ENCODE peak calls at places on chromosomes 2 and 18, in ten cellular contexts. L is endodermal cell, T is stomach, W is uterus, B is AG08395, A is NCI-H1105, N is GM23248, P is hypothalamus, G is NCI-H1694, R is NCI-H774. F is an unnamed sample.

GRCh38 chr2:11498543-11499034 is 32.6 kb upstream of the E2F6 start:
- DNase-seq in L (no peak), T (peak; percentile 81), W (peak; percentile 54), B (peak; percentile 13), A (no peak), N (peak; percentile 28), P (peak; percentile 64), G (peak; percentile 25), R (no peak), F (peak; percentile 93)

GRCh38 chr18:47898055-47898454 is 32.4 kb downstream of the SMAD2 start:
- DNase-seq in L (no peak), T (no peak), W (no peak), B (no peak), A (no peak), N (peak; percentile 6), P (no peak), G (no peak), R (no peak), F (no peak)

GRCh38 chr2:69780907-69781306 is 39.0 kb downstream of the ANXA4 start:
- DNase-seq in L (no peak), T (no peak), W (no peak), B (no peak), A (no peak), N (no peak), P (no peak), G (no peak), R (no peak), F (no peak)

GRCh38 chr2:175282300-175282699 is 100.8 kb upstream of the ATP5MC3 start:
- DNase-seq in L (no peak), T (no peak), W (no peak), B (peak; percentile 55), A (peak; percentile 20), N (peak; percentile 69), P (no peak), G (peak; percentile 74), R (peak; percentile 40), F (no peak)

GRCh38 chr2:32926708-32927084 is 20.1 kb upstream of the LTBP1 start:
- DNase-seq in L (peak; percentile 61), T (no peak), W (no peak), B (no peak), A (no peak), N (peak; percentile 23), P (no peak), G (no peak), R (peak; percentile 14), F (no peak)

GRCh38 chr2:117128471-117128870 is 686.0 kb upstream of the DDX18 start:
- DNase-seq in L (no peak), T (no peak), W (no peak), B (no peak), A (no peak), N (no peak), P (no peak), G (no peak), R (no peak), F (no peak)

GRCh38 chr18:3982541-3982940 is 472.6 kb downstream of the DLGAP1 start:
- DNase-seq in L (no peak), T (no peak), W (no peak), B (no peak), A (no peak), N (peak; percentile 52), P (no peak), G (no peak), R (no peak), F (no peak)

GRCh38 chr2:104872866-104873688 is 19.2 kb downstream of the POU3F3 start:
- DNase-seq in L (peak; percentile 90), T (peak; percentile 57), W (no peak), B (peak; percentile 71), A (peak; percentile 55), N (peak; percentile 84), P (peak; percentile 81), G (no peak), R (peak; percentile 72), F (no peak)

GRCh38 chr2:39871291-39871761 is 92.3 kb upstream of the THUMPD2 start:
- DNase-seq in L (no peak), T (no peak), W (no peak), B (peak; percentile 84), A (no peak), N (peak; percentile 88), P (no peak), G (peak; percentile 97), R (peak; percentile 40), F (peak; percentile 20)

GRCh38 chr18:50747849-50748242 is 72.0 kb downstream of the MRO start:
- DNase-seq in L (peak; percentile 17), T (no peak), W (no peak), B (no peak), A (no peak), N (no peak), P (no peak), G (no peak), R (no peak), F (no peak)

GRCh38 chr18:10230072-10230471 is 224.4 kb upstream of the APCDD1 start:
- DNase-seq in L (peak; percentile 70), T (no peak), W (no peak), B (peak; percentile 84), A (no peak), N (peak; percentile 91), P (no peak), G (no peak), R (no peak), F (no peak)

GRCh38 chr2:150863691-150864090 is 376.2 kb upstream of the RND3 start:
- DNase-seq in L (peak; percentile 11), T (no peak), W (no peak), B (no peak), A (no peak), N (no peak), P (no peak), G (no peak), R (no peak), F (no peak)

GRCh38 chr2:14634885-14635871 is 2.7 kb downstream of the LRATD1 start:
- DNase-seq in L (peak; percentile 92), T (peak; percentile 76), W (peak; percentile 68), B (peak; percentile 74), A (peak; percentile 90), N (peak; percentile 79), P (peak; percentile 48), G (peak; percentile 60), R (peak; percentile 79), F (peak; percentile 94)

GRCh38 chr2:30216157-30216556 is 15.2 kb upstream of the LBH start:
- DNase-seq in L (no peak), T (no peak), W (no peak), B (peak; percentile 12), A (no peak), N (peak; percentile 79), P (no peak), G (no peak), R (no peak), F (no peak)

GRCh38 chr18:51624311-51624710 is 426.8 kb upstream of the MEX3C start:
- DNase-seq in L (no peak), T (no peak), W (no peak), B (no peak), A (no peak), N (no peak), P (no peak), G (no peak), R (no peak), F (no peak)

GRCh38 chr2:158935617-158936016 is 32.8 kb upstream of the TANC1 start:
- DNase-seq in L (no peak), T (no peak), W (no peak), B (no peak), A (peak; percentile 1), N (no peak), P (no peak), G (no peak), R (no peak), F (no peak)

GRCh38 chr2:182587831-182588230 is 128.2 kb upstream of the DNAJC10 start:
- DNase-seq in L (no peak), T (no peak), W (no peak), B (peak; percentile 54), A (no peak), N (peak; percentile 82), P (no peak), G (no peak), R (no peak), F (no peak)

GRCh38 chr2:238929242-238930081 is 81.6 kb downstream of the TWIST2 start:
- DNase-seq in L (peak; percentile 42), T (peak; percentile 25), W (peak; percentile 72), B (peak; percentile 84), A (no peak), N (peak; percentile 56), P (no peak), G (no peak), R (no peak), F (peak; percentile 94)

GRCh38 chr2:72579595-72580180 is 246.1 kb downstream of the EXOC6B start:
- DNase-seq in L (no peak), T (no peak), W (no peak), B (peak; percentile 29), A (peak; percentile 19), N (peak; percentile 71), P (no peak), G (peak; percentile 30), R (peak; percentile 60), F (no peak)